ENCODE peak calls at places on chromosomes 13 and 19, in four cellular contexts. V, Y, S and U are unnamed samples.

GRCh38 chr19:12672744-12673143 is 6.1 kb downstream of the WDR83 start:
- DNase-seq in V (no peak), S (peak), Y (no peak), U (no peak)

GRCh38 chr13:77529501-77529840 is 6.0 kb upstream of the SCEL start:
- DNase-seq in S (no peak), V (no peak), Y (no peak), U (no peak)

GRCh38 chr19:54164369-54165068 is 5.0 kb upstream of the LENG1 start:
- DNase-seq in S (peak), V (peak), Y (no peak), U (peak)

GRCh38 chr13:92901739-92902138 is 324.9 kb upstream of the GPC6 start:
- DNase-seq in Y (no peak), S (no peak), V (no peak), U (no peak)

GRCh38 chr13:51009597-51009996 is 100.0 kb downstream of the RNASEH2B start:
- DNase-seq in S (no peak), V (no peak), Y (no peak), U (no peak)

GRCh38 chr13:74129500-74130144 is 4.6 kb downstream of the KLF12 start:
- DNase-seq in V (peak), S (no peak), Y (peak), U (no peak)

GRCh38 chr19:37991841-37992248 is 84.8 kb downstream of the SIPA1L3 start:
- DNase-seq in V (no peak), S (peak), Y (no peak), U (no peak)

GRCh38 chr19:3618144-3618810 is 8.3 kb downstream of the CACTIN start:
- DNase-seq in S (peak), V (peak), Y (no peak), U (peak)

GRCh38 chr13:68051910-68052309 is 821.8 kb upstream of the PCDH9 start:
- DNase-seq in S (no peak), V (no peak), Y (no peak), U (no peak)

GRCh38 chr13:22082030-22082429 is 411.2 kb downstream of the FGF9 start:
- DNase-seq in V (no peak), S (no peak), Y (no peak), U (no peak)

GRCh38 chr13:34352958-34353357 is 535.0 kb downstream of the RFC3 start:
- DNase-seq in Y (no peak), S (no peak), V (no peak), U (no peak)

GRCh38 chr13:24719139-24719538 is 38.9 kb downstream of the ATP12A start:
- DNase-seq in V (no peak), Y (no peak), S (no peak), U (no peak)

GRCh38 chr19:55088543-55089265 is 13.0 kb downstream of the EPS8L1 start:
- DNase-seq in Y (peak), V (peak), S (peak), U (peak)

GRCh38 chr19:48302600-48302959 is 22.8 kb upstream of the EMP3 start:
- DNase-seq in Y (no peak), S (no peak), V (no peak), U (no peak)

GRCh38 chr13:29464105-29464679 is 131.3 kb downstream of the SLC7A1 start:
- DNase-seq in V (no peak), Y (no peak), S (no peak), U (no peak)

GRCh38 chr19:57850553-57851017 is 926 bp downstream of the ZNF587 start:
- DNase-seq in V (peak), Y (no peak), S (peak), U (peak)
- TF ChIP-seq CTCF in V (no peak), Y (no peak), S (no peak), U (no peak)

DNA sequence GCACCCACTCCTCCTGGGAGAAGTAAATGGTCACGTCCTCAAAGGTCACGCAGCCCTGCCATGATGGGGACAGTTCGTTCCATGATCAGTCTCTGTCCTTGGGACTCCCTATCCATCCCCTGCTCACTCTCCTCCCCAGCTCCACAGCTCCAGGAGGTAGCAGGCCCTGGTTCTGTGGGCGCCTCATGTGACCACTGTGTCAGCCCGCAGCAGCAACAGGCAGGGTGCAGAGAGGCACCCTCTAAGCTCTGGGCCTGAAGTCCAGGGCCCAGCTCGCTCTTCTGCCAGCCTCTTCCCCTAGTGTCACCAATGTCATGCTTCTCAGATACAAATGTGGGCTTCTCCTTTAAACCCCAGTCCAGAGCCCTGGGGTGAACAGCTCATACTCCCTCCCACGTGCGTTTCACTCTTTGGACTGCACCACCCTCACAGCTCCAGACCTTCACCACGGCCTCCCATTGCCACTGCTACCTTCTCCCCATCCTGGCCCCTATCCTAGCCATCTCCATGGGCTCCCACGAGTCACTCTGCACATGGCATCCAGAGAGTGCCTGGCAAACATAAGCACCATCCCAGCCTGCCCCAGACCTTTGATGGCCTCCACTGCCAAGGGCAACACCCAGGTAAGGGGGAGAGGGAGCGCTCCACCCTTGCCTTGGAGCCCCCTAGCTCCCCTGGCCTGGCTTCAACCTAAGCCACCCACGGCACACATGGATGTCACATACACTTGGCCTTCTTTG is 2.9 kb downstream of the ZNF792 start:
- DNase-seq in V (no peak), S (no peak), Y (no peak), U (no peak)
- TF ChIP-seq CTCF in V (no peak), S (no peak), Y (no peak), U (no peak)

GRCh38 chr19:18059902-18060301 is 26.8 kb downstream of the IL12RB1 start:
- DNase-seq in Y (no peak), S (no peak), V (no peak), U (no peak)

GRCh38 chr19:18062043-18062442 is 24.7 kb downstream of the IL12RB1 start:
- DNase-seq in S (peak), V (no peak), Y (no peak), U (no peak)

GRCh38 chr19:18060472-18060871 is 26.3 kb downstream of the IL12RB1 start:
- DNase-seq in V (no peak), Y (no peak), S (peak), U (peak)

GRCh38 chr19:18065173-18065495 is 21.6 kb downstream of the IL12RB1 start:
- DNase-seq in V (no peak), S (no peak), Y (no peak), U (no peak)

DNA sequence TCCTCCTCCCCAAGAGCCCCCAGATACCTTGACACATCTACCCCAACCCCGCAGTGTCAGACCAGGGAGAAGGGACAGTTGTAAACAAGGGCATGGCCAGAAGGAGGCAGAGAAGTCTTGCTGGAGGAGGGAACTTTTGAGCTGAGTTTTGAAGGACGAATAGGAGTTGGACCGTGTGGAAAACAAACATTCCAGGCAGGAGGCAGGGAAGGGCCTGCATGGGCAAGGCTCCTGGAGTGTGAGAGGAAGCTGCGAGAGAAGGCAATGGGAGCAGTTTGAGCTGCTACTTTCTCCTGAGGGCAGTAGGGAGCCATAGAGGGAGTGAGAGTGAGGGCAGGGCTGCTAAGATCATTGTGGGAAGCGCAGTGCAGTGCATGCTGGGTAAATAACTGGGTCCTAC is 23.3 kb downstream of the IL12RB1 start:
- DNase-seq in V (no peak), Y (no peak), S (peak), U (no peak)
- TF ChIP-seq CTCF in V (no peak), Y (no peak), S (peak), U (no peak)

GRCh38 chr19:10076535-10076934 is 9.6 kb upstream of the SHFL start:
- DNase-seq in Y (no peak), S (no peak), V (no peak), U (no peak)

GRCh38 chr19:10078329-10078728 is 7.8 kb upstream of the SHFL start:
- DNase-seq in V (no peak), Y (no peak), S (no peak), U (no peak)

GRCh38 chr19:10079031-10079453 is 7.1 kb upstream of the SHFL start:
- DNase-seq in Y (no peak), S (peak), V (peak), U (no peak)

GRCh38 chr19:10070730-10071446 is 15.2 kb upstream of the SHFL start:
- DNase-seq in Y (no peak), S (peak), V (no peak), U (no peak)

GRCh38 chr19:10074153-10074552 is 12.0 kb upstream of the SHFL start:
- DNase-seq in Y (peak), S (no peak), V (peak), U (no peak)
- TF ChIP-seq CTCF in Y (peak), S (peak), V (no peak), U (peak)

DNA sequence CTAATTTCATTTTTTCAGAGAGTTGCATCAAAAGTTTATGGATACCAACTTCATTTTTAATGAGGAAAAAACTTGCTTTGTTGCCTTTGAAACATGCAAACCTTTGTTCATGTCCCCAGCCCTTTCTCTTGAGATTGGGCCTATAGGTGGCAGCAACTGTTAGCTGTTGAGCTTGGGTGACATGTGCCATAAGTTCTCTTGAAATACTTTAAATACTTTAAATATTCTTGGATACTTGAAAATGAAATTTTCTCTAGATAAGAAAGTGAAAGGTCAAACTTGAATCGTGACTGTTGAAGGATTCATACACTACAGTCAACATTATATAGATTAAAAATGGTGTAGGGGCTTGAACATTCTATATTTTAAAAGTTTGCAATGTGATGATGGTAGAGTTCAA is 294.9 kb downstream of the NDFIP2 start:
- DNase-seq in Y (no peak), V (peak), S (peak), U (no peak)
- TF ChIP-seq CTCF in Y (no peak), V (peak), S (peak), U (peak)

DNA sequence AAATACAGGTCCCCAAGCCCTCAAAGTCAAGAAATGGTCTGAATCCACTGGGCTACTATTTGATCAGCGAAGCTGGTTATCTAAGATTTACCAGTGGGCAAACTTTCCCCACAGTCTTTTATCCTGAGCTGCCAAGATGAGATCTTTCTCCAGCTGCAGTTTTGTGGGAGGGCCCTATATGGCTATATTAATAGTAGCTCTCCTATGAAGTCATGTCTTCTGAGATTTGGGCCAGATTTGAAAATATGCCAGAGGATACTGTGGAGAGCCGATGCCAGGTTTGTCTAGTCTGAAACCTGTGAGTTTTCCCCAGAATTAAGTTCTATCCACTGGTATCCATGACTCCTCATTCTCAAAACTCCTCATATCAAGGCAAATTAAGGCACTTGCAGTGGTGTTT is 173.2 kb downstream of the FLT1 start:
- DNase-seq in S (no peak), V (no peak), Y (no peak), U (no peak)
- TF ChIP-seq CTCF in S (no peak), V (no peak), Y (no peak), U (no peak)

DNA sequence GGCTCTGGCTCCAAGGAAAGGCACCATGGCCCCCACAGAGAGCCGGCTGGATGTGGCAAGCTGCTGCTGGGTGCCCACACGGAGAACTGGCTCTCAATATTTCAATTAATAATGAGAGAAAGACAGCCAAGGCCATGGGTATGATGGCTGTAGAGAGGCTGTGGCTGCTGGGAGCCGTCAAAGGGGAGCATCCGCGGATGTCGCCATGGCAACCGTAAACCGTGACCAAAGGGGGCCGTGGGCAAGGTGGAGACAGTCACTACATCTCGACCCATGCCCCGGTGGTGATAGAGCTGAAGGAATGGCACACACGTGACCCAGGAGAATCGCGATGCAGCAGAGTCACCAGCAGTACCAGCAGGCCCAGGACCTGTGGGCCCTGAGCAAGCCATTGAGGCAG is 9.6 kb downstream of the VSTM2B start:
- DNase-seq in S (no peak), V (no peak), Y (no peak), U (peak)
- TF ChIP-seq CTCF in S (no peak), V (no peak), Y (no peak), U (no peak)

DNA sequence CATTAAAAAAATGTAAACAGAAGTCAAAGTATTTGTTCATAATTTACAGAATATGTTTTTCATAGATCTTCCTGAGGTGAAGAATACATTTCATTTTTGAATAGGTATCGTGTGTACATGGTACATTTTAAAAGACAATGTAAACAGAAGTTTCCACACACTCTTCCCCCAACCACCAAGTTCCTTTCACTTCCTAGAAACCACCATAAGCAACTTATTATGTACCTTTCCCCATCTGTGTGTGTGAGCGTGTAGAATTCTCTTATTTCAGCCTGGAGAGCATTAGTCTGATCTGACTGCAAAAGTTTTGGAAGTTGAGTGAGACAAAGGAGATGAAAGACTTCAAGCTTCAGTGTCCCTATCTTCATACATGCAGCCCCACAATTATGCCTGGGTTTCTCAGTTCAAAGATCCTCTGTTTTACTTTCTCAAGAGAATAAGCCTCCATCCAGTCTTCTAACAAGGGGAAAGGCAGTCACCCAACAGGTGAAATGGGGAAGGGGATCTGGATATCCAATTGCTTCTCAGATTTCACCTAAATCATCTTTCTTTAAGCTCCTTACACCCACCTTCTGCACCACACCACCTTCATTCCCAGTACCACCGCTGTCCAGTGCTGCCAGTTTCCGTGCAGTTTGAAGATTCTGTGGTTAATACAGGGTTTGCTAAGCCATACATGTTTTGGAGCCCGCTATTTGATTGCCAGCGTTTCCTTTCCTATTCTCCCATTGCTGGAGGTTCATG is 2.1 kb downstream of the TEX30 start:
- DNase-seq in V (no peak), Y (no peak), S (no peak), U (no peak)
- TF ChIP-seq CTCF in V (no peak), Y (no peak), S (no peak), U (no peak)

GRCh38 chr13:107144432-107144831 is 576.5 kb upstream of the ARGLU1 start:
- DNase-seq in V (no peak), S (no peak), Y (no peak), U (no peak)

GRCh38 chr13:107138987-107139386 is 571.0 kb upstream of the ARGLU1 start:
- DNase-seq in S (no peak), V (no peak), Y (no peak), U (no peak)

GRCh38 chr13:107133950-107134349 is 566.0 kb upstream of the ARGLU1 start:
- DNase-seq in Y (no peak), S (no peak), V (no peak), U (no peak)

GRCh38 chr13:107141767-107142166 is 573.8 kb upstream of the ARGLU1 start:
- DNase-seq in S (no peak), V (no peak), Y (no peak), U (no peak)

GRCh38 chr13:107138468-107138867 is 570.5 kb upstream of the ARGLU1 start:
- DNase-seq in V (no peak), Y (no peak), S (peak), U (peak)
- TF ChIP-seq CTCF in V (no peak), Y (no peak), S (peak), U (no peak)

GRCh38 chr19:30802424-30803013 is 430.3 kb downstream of the ZNF536 start:
- DNase-seq in Y (no peak), S (no peak), V (no peak), U (no peak)

GRCh38 chr19:30811397-30812098 is 439.4 kb downstream of the ZNF536 start:
- DNase-seq in Y (no peak), V (no peak), S (no peak), U (no peak)

GRCh38 chr19:30812099-30812684 is 440.0 kb downstream of the ZNF536 start:
- DNase-seq in V (no peak), S (no peak), Y (no peak), U (no peak)

GRCh38 chr19:30807263-30807662 is 435.1 kb downstream of the ZNF536 start:
- DNase-seq in V (no peak), Y (no peak), S (no peak), U (no peak)
- TF ChIP-seq CTCF in V (no peak), Y (no peak), S (no peak), U (no peak)